ENCODE peak calls at places on chromosomes 12 and 14, in five cellular contexts. Z is GM20000, C is omental fat pad, U is tibial nerve, E is HCT116. G is an unnamed sample.

GRCh38 chr14:95515080-95515489 is 1.4 kb downstream of the SYNE3 start:
- DNase-seq in E (no peak), Z (no peak), U (no peak), C (no peak), G (peak)

GRCh38 chr12:14892726-14893442 is 7.2 kb upstream of the MGP start:
- DNase-seq in E (no peak), Z (no peak), U (peak), C (no peak), G (no peak)

GRCh38 chr12:89765959-89766824 is 57.6 kb upstream of the ATP2B1 start:
- DNase-seq in Z (no peak), E (no peak), U (no peak), C (no peak), G (no peak)

GRCh38 chr12:12178545-12178944 is 88.3 kb downstream of the LRP6 start:
- DNase-seq in U (no peak), C (no peak), E (no peak), Z (no peak), G (no peak)

GRCh38 chr12:52189376-52190174 is 2.2 kb downstream of the KRT80 start:
- DNase-seq in U (no peak), Z (no peak), E (no peak), C (no peak), G (no peak)

GRCh38 chr14:95066427-95066986 is 90.8 kb downstream of the DICER1 start:
- DNase-seq in U (no peak), C (no peak), Z (no peak), E (no peak), G (no peak)

GRCh38 chr12:76030378-76031080 is 1.0 kb downstream of the PHLDA1 start:
- DNase-seq in E (no peak), Z (peak), C (no peak), U (no peak), G (peak)

GRCh38 chr14:93969082-93969828 is 7.1 kb downstream of the ASB2 start:
- DNase-seq in Z (no peak), C (no peak), E (no peak), U (no peak), G (no peak)

GRCh38 chr12:74915718-74916117 is 293.9 kb downstream of the KCNC2 start:
- DNase-seq in Z (no peak), U (no peak), E (no peak), C (no peak), G (no peak)

GRCh38 chr12:124709722-124710656 is 142.6 kb upstream of the NCOR2 start:
- DNase-seq in C (no peak), E (no peak), U (peak), Z (no peak), G (no peak)
- TF ChIP-seq CTCF in C (no peak), E (no peak), U (peak), Z (no peak), G (peak)

GRCh38 chr12:45494279-45494678 is 235.2 kb upstream of the ARID2 start:
- DNase-seq in Z (no peak), U (no peak), C (no peak), E (no peak), G (no peak)

GRCh38 chr12:45490232-45490881 is 239.1 kb upstream of the ARID2 start:
- DNase-seq in Z (no peak), C (no peak), E (no peak), U (no peak), G (no peak)
- TF ChIP-seq CTCF in Z (no peak), C (no peak), E (no peak), U (no peak), G (peak)

GRCh38 chr12:109432842-109433304 is 44.2 kb downstream of the KCTD10 start:
- DNase-seq in Z (peak), C (peak), E (peak), U (peak), G (peak)
- TF ChIP-seq CTCF in Z (peak), C (no peak), E (peak), U (peak), G (peak)

DNA sequence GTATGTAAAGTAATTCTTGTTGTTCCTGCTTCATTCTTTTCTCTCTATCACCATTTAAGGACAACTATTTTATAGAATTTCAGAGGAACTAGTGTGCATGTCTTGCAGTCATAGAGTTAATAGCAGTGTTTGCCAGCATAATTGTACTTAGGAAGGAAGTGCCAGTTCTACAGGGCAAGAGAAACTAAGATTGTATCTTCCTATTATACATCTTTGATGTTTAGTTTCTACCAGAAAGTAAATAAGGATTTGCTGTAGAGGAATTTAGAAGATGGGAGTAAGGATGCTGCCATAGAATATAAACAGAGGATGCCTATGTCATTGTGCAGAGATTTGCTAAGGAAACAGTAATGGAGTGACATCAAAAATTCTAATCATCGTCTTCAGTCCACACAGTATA is 270.9 kb upstream of the NPAS3 start:
- DNase-seq in Z (no peak), C (no peak), E (no peak), U (no peak), G (no peak)
- TF ChIP-seq CTCF in Z (no peak), C (no peak), E (no peak), U (no peak), G (no peak)

GRCh38 chr14:64238049-64238448 is 56.1 kb downstream of the ESR2 start:
- DNase-seq in C (no peak), U (no peak), E (no peak), Z (no peak), G (no peak)
- TF ChIP-seq CTCF in C (no peak), U (no peak), E (no peak), Z (no peak), G (no peak)

GRCh38 chr12:123075591-123076171 is 75.2 kb downstream of the PITPNM2 start:
- DNase-seq in Z (peak), C (no peak), E (no peak), U (peak), G (peak)
- TF ChIP-seq CTCF in Z (no peak), C (no peak), E (no peak), U (no peak), G (peak)

GRCh38 chr12:56448860-56449621 is at the start of gene TIMELESS:
- DNase-seq in U (peak), Z (peak), E (peak), C (peak), G (peak)
- TF ChIP-seq CTCF in U (peak), Z (no peak), E (no peak), C (no peak), G (peak)